ENCODE peak calls at places on chromosome 20, in six cellular contexts. U is HepG2, Q is fibroblast of lung, F is IMR-90, S is MM.1S, C is neural progenitor cell. O is an unnamed sample.

GRCh38 chr20:61218886-61219480 is 33.1 kb upstream of the CDH4 start:
- DNase-seq in Q (peak), F (peak), U (no peak), S (no peak), C (no peak), O (peak)

GRCh38 chr20:51752343-51752951 is 15.7 kb downstream of the ATP9A start:
- DNase-seq in Q (peak), S (no peak), C (no peak), U (peak), F (peak), O (peak)

GRCh38 chr20:48455606-48456360 is 372.0 kb downstream of the PREX1 start:
- DNase-seq in Q (no peak), F (no peak), U (no peak), C (peak), S (no peak), O (no peak)

GRCh38 chr20:62780204-62780603 is 16.1 kb upstream of the MRGBP start:
- DNase-seq in S (no peak), C (no peak), F (no peak), Q (no peak), U (no peak), O (no peak)

GRCh38 chr20:57266251-57267157 is at the start of gene BMP7:
- DNase-seq in F (no peak), Q (peak), C (peak), S (no peak), U (no peak), O (peak)

GRCh38 chr20:44465001-44465560 is 10.6 kb upstream of the TTPAL start:
- DNase-seq in C (no peak), U (no peak), Q (no peak), S (no peak), F (no peak), O (no peak)

GRCh38 chr20:2805682-2806350 is 5.4 kb upstream of the CPXM1 start:
- DNase-seq in U (no peak), F (peak), S (no peak), C (no peak), Q (peak), O (no peak)

GRCh38 chr20:35720165-35721123 is 21.2 kb downstream of the ROMO1 start:
- DNase-seq in Q (no peak), C (no peak), U (no peak), S (no peak), F (no peak), O (no peak)

GRCh38 chr20:416950-417800 is 9.1 kb downstream of the RBCK1 start:
- DNase-seq in C (no peak), U (no peak), F (no peak), S (no peak), Q (no peak), O (no peak)

DNA sequence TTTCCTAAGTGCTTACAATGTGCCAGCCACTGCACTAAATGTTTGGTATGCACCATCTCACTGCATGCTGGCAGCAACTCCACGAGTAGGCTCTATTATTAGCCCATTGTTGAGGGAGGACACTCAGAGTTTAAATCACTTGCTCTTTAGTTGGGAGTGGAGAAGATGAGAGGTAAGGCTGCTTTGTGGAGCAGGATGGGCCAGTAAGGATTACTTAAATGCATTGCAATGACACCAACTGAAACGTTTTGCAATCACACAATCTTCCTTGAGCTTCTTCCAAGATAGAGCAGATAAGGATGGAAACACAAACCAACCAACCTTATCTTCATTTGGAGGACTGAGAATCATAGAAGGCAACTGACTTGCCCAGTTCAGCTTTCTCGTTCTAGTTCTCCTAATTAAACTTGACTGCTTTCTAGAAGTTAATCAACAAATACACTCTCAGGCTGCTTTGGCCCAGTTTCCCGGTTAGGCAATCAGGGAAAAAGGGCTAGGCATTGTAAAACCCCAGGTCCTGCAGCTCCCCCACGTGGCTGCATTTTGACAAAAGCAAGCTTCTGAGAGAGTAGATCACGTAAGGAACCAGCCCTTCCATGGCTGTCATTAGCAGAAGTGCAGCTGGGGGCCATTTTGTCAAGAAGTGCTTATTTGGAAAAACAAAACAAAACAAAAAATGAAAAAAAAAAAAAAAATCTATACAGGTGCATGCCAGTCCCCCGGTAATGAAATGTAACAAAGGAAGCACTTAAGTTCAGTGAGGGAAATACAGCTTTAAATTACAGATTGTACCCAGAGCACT is 130.6 kb downstream of the BCAS1 start:
- DNase-seq in F (peak), U (peak), S (peak), C (peak), Q (peak), O (peak)
- H3K4me3 ChIP-seq in F (no peak), U (no peak), S (peak), C (peak), Q (no peak), O (peak)

GRCh38 chr20:53080969-53081871 is 109.1 kb downstream of the TSHZ2 start:
- DNase-seq in F (peak), U (peak), Q (peak), C (no peak), S (no peak), O (peak)
- H3K9ac ChIP-seq in F (no peak), U (peak), Q (no peak), C (no peak), S (no peak), O (no peak)

GRCh38 chr20:37670426-37670825 is 23.4 kb upstream of the CTNNBL1 start:
- DNase-seq in C (peak), S (no peak), Q (peak), F (no peak), U (no peak), O (peak)

GRCh38 chr20:37668166-37668565 is 25.7 kb upstream of the CTNNBL1 start:
- DNase-seq in C (no peak), F (no peak), Q (no peak), U (no peak), S (no peak), O (no peak)

GRCh38 chr20:37669062-37669772 is 24.6 kb upstream of the CTNNBL1 start:
- DNase-seq in S (no peak), U (no peak), F (no peak), C (peak), Q (peak), O (no peak)

GRCh38 chr20:37672143-37672542 is 21.7 kb upstream of the CTNNBL1 start:
- DNase-seq in C (no peak), U (no peak), F (no peak), Q (no peak), S (no peak), O (no peak)

GRCh38 chr20:37669773-37670236 is 24.0 kb upstream of the CTNNBL1 start:
- DNase-seq in U (no peak), S (no peak), C (no peak), Q (no peak), F (no peak), O (no peak)
- H3K4me3 ChIP-seq in U (no peak), S (no peak), C (no peak), Q (no peak), F (no peak), O (peak)

DNA sequence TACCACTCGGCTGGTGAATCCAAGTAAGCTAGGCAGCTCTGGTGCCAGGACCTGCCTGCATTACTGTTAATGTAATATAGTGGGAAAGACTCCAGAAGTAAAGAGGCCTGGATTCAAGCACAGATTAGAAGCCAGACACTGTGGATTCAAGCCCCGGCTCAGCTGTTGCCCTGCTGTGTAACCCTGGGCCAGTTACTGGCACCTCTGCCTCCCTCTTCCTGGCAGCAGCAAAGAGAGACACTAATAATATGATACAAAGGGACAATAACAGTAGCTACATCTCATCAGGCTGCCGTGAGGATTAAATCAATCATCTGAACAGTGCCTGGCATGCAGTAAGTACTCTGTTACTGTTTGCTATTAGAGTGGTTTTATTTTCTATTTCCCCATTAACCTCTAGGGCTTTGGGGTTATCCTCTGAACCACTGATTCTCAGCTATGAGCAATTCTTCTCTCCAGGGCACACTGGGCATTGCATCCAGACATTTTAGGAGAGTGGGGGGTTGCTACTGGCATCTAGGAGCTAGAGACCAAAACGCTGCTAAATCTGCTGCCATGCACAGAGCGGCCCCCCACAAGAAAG is 92.9 kb downstream of the ZMYND8 start:
- DNase-seq in C (no peak), S (peak), F (no peak), U (no peak), Q (peak), O (peak)
- H3K9ac ChIP-seq in C (no peak), S (peak), F (no peak), U (no peak), Q (no peak), O (no peak)

DNA sequence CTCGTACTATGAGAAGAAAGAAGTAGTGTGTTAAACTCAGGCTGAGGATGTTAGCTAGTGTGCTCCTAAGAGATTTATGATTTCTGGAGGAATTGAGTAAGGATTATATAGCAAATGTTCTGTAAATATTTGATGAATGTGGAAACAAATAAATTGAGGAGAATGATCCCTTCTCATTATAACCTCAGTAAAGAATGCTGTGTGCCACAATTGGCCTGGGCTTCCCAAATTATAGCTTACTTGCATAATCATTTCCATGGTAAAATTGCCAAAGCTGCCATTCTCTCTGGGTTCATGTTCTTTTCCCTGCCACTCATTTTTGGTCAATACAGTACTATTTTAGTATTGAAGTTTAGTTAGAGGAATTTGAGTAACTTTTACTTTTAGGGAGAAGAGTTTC is 128.5 kb downstream of the FLRT3 start:
- DNase-seq in Q (no peak), S (no peak), C (no peak), F (no peak), U (no peak), O (no peak)
- H3K4me3 ChIP-seq in Q (no peak), S (no peak), C (no peak), F (no peak), U (no peak), O (no peak)

O was measured in GM23248.